ENCODE peak calls at places on chromosomes 3 and 15, in four cellular contexts. E is HepG2, D is K562, Y is GM12878. C is an unnamed sample.

GRCh38 chr3:15875016-15875689 is 77.4 kb upstream of the ANKRD28 start:
- DNase-seq in Y (no peak), E (no peak), D (no peak), C (no peak)

GRCh38 chr15:78090422-78090821 is 1.9 kb upstream of the SH2D7 start:
- DNase-seq in E (no peak), D (no peak), Y (no peak), C (no peak)

GRCh38 chr15:26661727-26662126 is 111.1 kb downstream of the GABRB3 start:
- DNase-seq in E (no peak), Y (no peak), D (no peak), C (no peak)

GRCh38 chr3:194184265-194184751 is 48.4 kb downstream of the HES1 start:
- DNase-seq in Y (no peak), E (no peak), D (no peak), C (no peak)

GRCh38 chr3:108125151-108125540 is 34.3 kb upstream of the CD47 start:
- DNase-seq in E (no peak), D (no peak), Y (no peak), C (no peak)

GRCh38 chr15:33138000-33138399 is 56.5 kb downstream of the FMN1 start:
- DNase-seq in D (no peak), E (no peak), Y (no peak), C (no peak)

GRCh38 chr15:60899322-60899966 is 329.7 kb downstream of the RORA start:
- DNase-seq in D (no peak), E (peak; percentile 19), Y (peak; percentile 76), C (no peak)

GRCh38 chr3:172709776-172710708 is 825 bp downstream of the NCEH1 start:
- DNase-seq in Y (no peak), E (no peak), D (peak; percentile 16), C (no peak)

GRCh38 chr3:39150803-39151631 is 2.4 kb downstream of the CSRNP1 start:
- DNase-seq in D (peak; percentile 63), E (peak; percentile 33), Y (no peak), C (peak; percentile 72)

GRCh38 chr3:30145281-30145680 is 461.1 kb upstream of the TGFBR2 start:
- DNase-seq in Y (no peak), E (no peak), D (no peak), C (no peak)

GRCh38 chr3:76652524-76652923 is 387.4 kb upstream of the ROBO2 start:
- DNase-seq in E (no peak), Y (no peak), D (no peak), C (no peak)

GRCh38 chr3:45113625-45114050 is 32.5 kb downstream of the CDCP1 start:
- DNase-seq in Y (no peak), D (no peak), E (no peak), C (no peak)

GRCh38 chr15:56871867-56872266 is 46.6 kb upstream of the TCF12 start:
- DNase-seq in E (no peak), D (no peak), Y (no peak), C (no peak)

GRCh38 chr3:244041-244440 is 47.5 kb downstream of the CHL1 start:
- DNase-seq in E (no peak), D (no peak), Y (no peak), C (no peak)

GRCh38 chr3:52039846-52040245 is 16.5 kb downstream of the DUSP7 start:
- DNase-seq in E (peak; percentile 93), D (no peak), Y (no peak), C (no peak)

GRCh38 chr3:66297260-66297863 is 76.6 kb downstream of the SLC25A26 start:
- DNase-seq in D (no peak), Y (no peak), E (no peak), C (no peak)

GRCh38 chr15:31353931-31354330 is 27.3 kb downstream of the KLF13 start:
- DNase-seq in D (no peak), E (no peak), Y (no peak), C (no peak)

GRCh38 chr3:194781617-194782016 is 95.9 kb downstream of the FAM43A start:
- DNase-seq in Y (no peak), E (no peak), D (no peak), C (no peak)

GRCh38 chr3:10185804-10186762 is 21.4 kb downstream of the IRAK2 start:
- DNase-seq in Y (no peak), D (no peak), E (no peak), C (no peak)

GRCh38 chr3:105923151-105923550 is 54.3 kb upstream of the CBLB start:
- DNase-seq in D (no peak), Y (no peak), E (no peak), C (no peak)

GRCh38 chr15:98580577-98580976 is 67.8 kb upstream of the IGF1R start:
- DNase-seq in D (no peak), E (no peak), Y (no peak), C (no peak)

GRCh38 chr3:81462921-81463320 is 298.5 kb downstream of the GBE1 start:
- DNase-seq in E (peak; percentile 77), D (no peak), Y (no peak), C (no peak)

GRCh38 chr3:49759226-49759625 is 27.1 kb downstream of the IP6K1 start:
- DNase-seq in D (no peak), E (no peak), Y (no peak), C (no peak)

GRCh38 chr15:71713191-71713798 is 97.1 kb upstream of the NR2E3 start:
- DNase-seq in E (no peak), D (no peak), Y (no peak), C (no peak)

GRCh38 chr15:75098371-75098770 is 75.0 kb downstream of the PPCDC start:
- DNase-seq in Y (no peak), E (no peak), D (no peak), C (no peak)

GRCh38 chr3:126939347-126939735 is 43.6 kb upstream of the PLXNA1 start:
- DNase-seq in D (no peak), E (no peak), Y (no peak), C (peak; percentile 9)
- TF ChIP-seq MYC in D (no peak), E (no peak), Y (no peak), C (no peak)

DNA sequence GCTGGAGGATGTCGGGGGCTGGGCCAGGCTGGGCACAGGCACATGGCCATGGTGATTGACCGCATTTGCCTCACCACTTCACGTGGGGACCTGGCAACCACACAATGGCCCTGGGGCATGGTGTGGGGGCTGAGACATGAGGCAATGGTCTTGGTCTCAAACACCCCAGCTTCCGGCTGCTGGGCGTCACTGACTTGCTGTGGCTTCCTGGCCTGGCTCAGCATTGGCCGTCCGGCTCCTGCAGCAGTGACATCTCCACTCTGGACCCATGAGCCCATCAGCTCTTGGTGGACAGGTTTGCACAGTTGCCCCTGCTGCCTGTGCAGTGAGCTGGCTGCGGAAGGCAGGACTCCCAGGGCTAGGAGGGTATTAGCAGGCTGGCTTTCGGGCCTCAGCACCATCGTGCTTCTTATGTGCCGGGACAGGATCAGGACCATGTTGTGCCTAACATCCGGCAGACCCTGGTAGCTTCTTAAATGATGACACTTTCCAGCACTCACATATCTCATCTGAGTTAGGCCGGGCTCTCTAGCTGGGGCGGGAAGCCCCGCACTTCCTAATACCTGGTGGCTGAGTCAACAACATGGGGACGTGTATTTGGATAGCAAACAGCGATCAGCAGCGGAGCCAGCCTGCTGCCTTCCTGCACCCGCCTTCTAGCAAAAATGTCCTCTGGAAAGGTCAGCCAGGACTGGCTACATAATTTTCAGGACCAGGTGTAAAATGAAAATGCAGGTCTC is 34.1 kb downstream of the ZNF710 start:
- DNase-seq in D (no peak), Y (no peak), E (peak; percentile 81), C (peak; percentile 59)
- TF ChIP-seq CHD4 in D (no peak), Y (no peak), E (no peak), C (no peak)

DNA sequence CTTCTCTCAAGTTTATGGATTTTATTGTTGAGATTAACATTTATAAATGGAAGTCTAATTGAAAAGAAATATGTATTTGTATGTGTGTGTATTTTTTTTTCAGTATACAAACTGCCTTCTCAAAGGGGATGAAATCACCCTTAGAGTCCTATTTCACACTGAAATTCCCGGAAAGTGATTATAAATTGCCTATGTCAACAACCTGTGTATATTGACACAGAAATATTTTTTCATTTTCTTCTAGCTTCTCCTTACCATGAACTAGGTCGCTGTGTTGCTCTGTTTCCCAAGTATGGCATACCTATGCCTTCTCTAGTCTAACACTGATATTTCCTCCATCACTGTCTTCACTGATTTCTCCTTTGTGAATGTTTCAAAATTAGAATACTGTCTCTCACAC is 444.0 kb upstream of the AZI2 start:
- DNase-seq in D (no peak), Y (no peak), E (no peak), C (no peak)
- TF ChIP-seq MYC in D (no peak), Y (no peak), E (no peak), C (no peak)

GRCh38 chr3:101117981-101118380 is 124.8 kb upstream of the ABI3BP start:
- DNase-seq in D (no peak), Y (no peak), E (no peak), C (no peak)

GRCh38 chr3:101120039-101120438 is 126.8 kb upstream of the ABI3BP start:
- DNase-seq in Y (no peak), D (no peak), E (no peak), C (no peak)

GRCh38 chr3:101117473-101117872 is 124.3 kb upstream of the ABI3BP start:
- DNase-seq in E (no peak), Y (no peak), D (no peak), C (no peak)

GRCh38 chr3:101122678-101123077 is 129.5 kb upstream of the ABI3BP start:
- DNase-seq in D (no peak), E (no peak), Y (no peak), C (no peak)

GRCh38 chr3:101119535-101119934 is 126.3 kb upstream of the ABI3BP start:
- DNase-seq in Y (no peak), D (no peak), E (no peak), C (peak; percentile 7)
- TF ChIP-seq CHD4 in Y (no peak), D (no peak), E (no peak), C (no peak)

DNA sequence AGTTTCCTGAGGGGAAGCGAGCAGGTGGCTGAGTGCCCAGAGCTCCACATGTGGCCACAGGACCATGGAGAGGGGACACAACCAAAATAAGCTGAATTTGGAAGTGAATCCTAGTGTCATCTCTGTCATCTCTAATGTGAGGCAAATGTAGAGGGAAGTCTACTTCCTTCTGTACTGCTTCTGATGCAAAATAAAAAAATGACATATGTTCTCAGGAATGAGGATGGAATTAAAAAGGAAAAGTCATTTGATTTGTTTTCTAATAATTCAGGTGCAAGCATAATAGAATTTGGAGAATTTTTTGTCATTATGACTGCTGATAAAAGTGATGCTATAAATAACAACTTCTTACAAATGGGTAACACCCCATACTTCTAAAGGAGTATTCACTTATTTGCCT is 59.5 kb upstream of the POU1F1 start:
- DNase-seq in E (no peak), Y (no peak), D (no peak), C (no peak)
- TF ChIP-seq MYC in E (no peak), Y (no peak), D (no peak), C (no peak)